ENCODE peak calls at places on chromosomes 12 and 14, in four cellular contexts. One of them, this sample, is unnamed.

GRCh38 chr12:21911832-21912231 is 29.4 kb downstream of the ABCC9 start:
- DNase-seq in IMR-90: peak
- DNase-seq in GM12878: no peak
- DNase-seq in K562: no peak
- DNase-seq in this sample: no peak

GRCh38 chr14:33282181-33282580 is 343.5 kb downstream of the NPAS3 start:
- DNase-seq in GM12878: no peak
- DNase-seq in IMR-90: no peak
- DNase-seq in K562: no peak
- DNase-seq in this sample: no peak

GRCh38 chr12:34392741-34393085 is 370.4 kb downstream of the ALG10 start:
- DNase-seq in GM12878: no peak
- DNase-seq in IMR-90: no peak
- DNase-seq in K562: no peak
- DNase-seq in this sample: no peak

GRCh38 chr14:22753586-22753985 is 12.9 kb upstream of the OXA1L start:
- DNase-seq in GM12878: no peak
- DNase-seq in K562: no peak
- DNase-seq in IMR-90: no peak
- DNase-seq in this sample: no peak

GRCh38 chr12:79689477-79690155 is 1.1 kb downstream of the PAWR start:
- DNase-seq in K562: no peak
- DNase-seq in GM12878: no peak
- DNase-seq in IMR-90: peak
- DNase-seq in this sample: peak

GRCh38 chr12:62006076-62006732 is 254.0 kb upstream of the USP15 start:
- DNase-seq in K562: peak
- DNase-seq in GM12878: no peak
- DNase-seq in IMR-90: peak
- DNase-seq in this sample: peak

GRCh38 chr14:91127411-91127810 is 13.5 kb downstream of the DGLUCY start:
- DNase-seq in IMR-90: no peak
- DNase-seq in K562: no peak
- DNase-seq in GM12878: no peak
- DNase-seq in this sample: no peak

GRCh38 chr12:64730585-64730964 is 28.6 kb downstream of the GNS start:
- DNase-seq in K562: no peak
- DNase-seq in IMR-90: no peak
- DNase-seq in GM12878: no peak
- DNase-seq in this sample: no peak

GRCh38 chr12:6761849-6762248 is 4.3 kb upstream of the PTMS start:
- DNase-seq in K562: no peak
- DNase-seq in IMR-90: no peak
- DNase-seq in GM12878: no peak
- DNase-seq in this sample: no peak
- TF ChIP-seq FOS in K562: no peak
- TF ChIP-seq FOS in IMR-90: no peak
- TF ChIP-seq FOS in GM12878: no peak
- TF ChIP-seq FOS in this sample: no peak

DNA sequence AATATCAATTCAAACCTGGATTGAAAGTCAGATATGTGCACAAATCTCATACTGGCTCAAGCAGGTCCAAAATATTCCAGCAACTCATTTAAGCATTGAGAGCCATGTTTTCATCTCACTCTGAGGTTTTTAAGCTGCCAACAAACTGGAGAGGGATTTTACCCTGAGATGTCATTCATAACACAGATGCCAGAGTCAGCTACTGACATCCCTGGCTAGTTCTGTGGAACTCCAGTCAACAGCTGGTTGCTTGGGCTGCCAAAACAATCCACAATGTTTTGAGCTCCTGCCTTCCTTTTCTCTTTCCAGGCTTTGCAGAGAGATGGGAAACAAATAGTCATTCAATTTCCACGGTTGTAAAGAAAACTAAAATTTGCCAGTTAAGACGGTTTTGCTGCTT is 621.2 kb upstream of the FBXO33 start:
- DNase-seq in GM12878: no peak
- DNase-seq in K562: no peak
- DNase-seq in IMR-90: no peak
- DNase-seq in this sample: no peak
- TF ChIP-seq FOS in GM12878: no peak
- TF ChIP-seq FOS in K562: no peak
- TF ChIP-seq FOS in IMR-90: no peak
- TF ChIP-seq FOS in this sample: no peak

GRCh38 chr12:111436266-111436665 is 30.5 kb downstream of the SH2B3 start:
- DNase-seq in K562: no peak
- DNase-seq in GM12878: no peak
- DNase-seq in IMR-90: no peak
- DNase-seq in this sample: no peak

GRCh38 chr12:111435661-111436201 is 30.0 kb downstream of the SH2B3 start:
- DNase-seq in GM12878: no peak
- DNase-seq in IMR-90: no peak
- DNase-seq in K562: no peak
- DNase-seq in this sample: no peak

GRCh38 chr12:111434049-111434448 is 28.3 kb downstream of the SH2B3 start:
- DNase-seq in GM12878: no peak
- DNase-seq in IMR-90: peak
- DNase-seq in K562: no peak
- DNase-seq in this sample: no peak

GRCh38 chr12:111436811-111437210 is 31.1 kb downstream of the SH2B3 start:
- DNase-seq in IMR-90: no peak
- DNase-seq in GM12878: no peak
- DNase-seq in K562: no peak
- DNase-seq in this sample: no peak

DNA sequence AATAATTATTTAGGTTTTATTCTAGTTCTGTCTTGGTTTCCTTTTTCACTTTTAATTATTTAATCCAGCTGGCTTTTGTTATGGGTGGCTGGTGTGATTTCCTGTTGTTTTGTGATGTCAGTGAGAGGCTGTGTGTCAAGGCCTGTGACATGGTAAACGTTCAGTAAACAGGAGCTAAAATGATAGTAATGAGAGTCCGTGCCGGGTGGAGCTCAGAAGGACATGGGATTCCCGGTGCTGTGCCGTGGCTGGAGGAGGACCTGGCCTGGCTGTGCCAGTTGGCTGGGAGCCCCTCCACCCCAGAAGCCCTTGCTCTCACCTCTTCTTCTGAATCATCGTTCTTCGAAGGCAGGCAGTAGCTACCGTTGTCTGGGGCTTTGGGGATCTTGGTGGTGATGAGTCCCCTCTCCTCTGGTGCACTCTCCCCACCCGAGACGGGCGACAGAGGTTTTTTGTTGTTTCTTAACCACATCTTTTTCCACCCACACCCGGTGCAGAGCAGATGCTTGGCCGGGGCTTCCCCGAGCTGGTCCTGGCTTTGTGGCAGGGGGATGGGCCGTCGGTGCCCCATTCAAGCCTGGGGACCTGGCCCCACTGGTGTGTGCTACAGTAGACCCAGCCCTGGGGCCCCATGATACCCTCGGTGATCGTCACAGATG is 29.1 kb downstream of the SH2B3 start:
- DNase-seq in IMR-90: peak
- DNase-seq in GM12878: peak
- DNase-seq in K562: no peak
- DNase-seq in this sample: peak
- TF ChIP-seq FOS in IMR-90: no peak
- TF ChIP-seq FOS in GM12878: no peak
- TF ChIP-seq FOS in K562: no peak
- TF ChIP-seq FOS in this sample: no peak

DNA sequence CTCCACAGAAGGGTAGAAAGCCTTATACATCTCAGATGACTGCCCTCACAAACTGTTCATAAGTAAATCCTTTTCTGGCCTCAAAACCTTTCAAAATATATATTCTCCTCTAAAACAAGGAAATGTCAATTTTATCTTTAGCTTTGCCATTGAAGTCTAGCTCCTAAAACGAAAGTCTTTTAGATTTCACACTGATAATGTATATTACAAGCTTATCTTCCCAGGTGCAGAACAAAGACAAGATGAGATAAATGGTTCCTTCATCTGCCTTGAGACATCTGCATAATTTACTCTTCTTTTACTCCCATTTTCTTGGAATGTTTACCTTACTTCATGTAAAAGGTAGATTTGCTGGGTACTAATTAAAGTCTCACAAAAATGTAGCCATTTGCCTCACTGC is 257.1 kb downstream of the SYT10 start:
- DNase-seq in K562: no peak
- DNase-seq in GM12878: no peak
- DNase-seq in IMR-90: no peak
- DNase-seq in this sample: no peak
- TF ChIP-seq FOS in K562: no peak
- TF ChIP-seq FOS in GM12878: no peak
- TF ChIP-seq FOS in IMR-90: no peak
- TF ChIP-seq FOS in this sample: no peak

GRCh38 chr14:52874389-52874788 is 76.5 kb downstream of the FERMT2 start:
- DNase-seq in GM12878: no peak
- DNase-seq in IMR-90: no peak
- DNase-seq in K562: no peak
- DNase-seq in this sample: no peak
- TF ChIP-seq FOS in GM12878: no peak
- TF ChIP-seq FOS in IMR-90: no peak
- TF ChIP-seq FOS in K562: no peak
- TF ChIP-seq FOS in this sample: no peak

DNA sequence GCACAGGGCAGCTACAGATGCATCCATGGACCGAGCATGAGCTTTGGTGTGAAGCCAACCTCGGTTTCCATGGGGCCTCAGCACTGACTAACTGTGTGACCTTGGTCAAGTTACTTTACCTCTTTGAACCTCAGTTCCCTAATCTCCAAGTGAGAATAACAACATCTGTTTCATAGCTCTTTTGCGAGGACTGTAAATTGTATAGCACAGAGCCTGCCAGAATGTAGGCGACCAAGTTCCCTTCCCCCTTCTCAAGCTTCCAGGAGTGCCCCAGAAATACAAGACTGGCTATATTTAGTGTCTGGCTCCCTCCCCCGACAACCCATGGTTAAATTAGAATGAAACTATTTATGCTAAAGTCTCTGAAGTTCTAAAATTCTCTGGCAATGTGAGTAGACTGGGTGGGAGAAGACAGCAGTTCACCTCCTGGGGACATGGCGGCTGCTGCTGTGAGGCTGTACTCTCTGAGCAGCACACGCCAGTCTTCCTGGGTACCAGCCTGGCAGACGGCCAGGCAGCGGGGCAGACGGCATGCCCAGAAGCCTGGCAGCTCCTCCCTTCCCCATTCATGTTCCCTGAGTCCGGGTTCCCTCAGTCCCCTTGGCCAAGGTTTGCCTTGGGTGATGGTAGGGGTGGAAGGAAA is 22.0 kb upstream of the TMED10 start:
- DNase-seq in IMR-90: no peak
- DNase-seq in GM12878: no peak
- DNase-seq in K562: no peak
- DNase-seq in this sample: no peak
- TF ChIP-seq FOS in IMR-90: no peak
- TF ChIP-seq FOS in GM12878: no peak
- TF ChIP-seq FOS in K562: no peak
- TF ChIP-seq FOS in this sample: no peak

GRCh38 chr12:28606967-28607557 is 416.8 kb downstream of the CCDC91 start:
- DNase-seq in K562: no peak
- DNase-seq in GM12878: no peak
- DNase-seq in IMR-90: no peak
- DNase-seq in this sample: no peak
- TF ChIP-seq FOS in K562: no peak
- TF ChIP-seq FOS in GM12878: no peak
- TF ChIP-seq FOS in IMR-90: no peak
- TF ChIP-seq FOS in this sample: no peak

GRCh38 chr12:2902287-2902880 is 11.7 kb downstream of the TULP3 start:
- DNase-seq in K562: no peak
- DNase-seq in GM12878: no peak
- DNase-seq in IMR-90: peak
- DNase-seq in this sample: peak
- TF ChIP-seq FOS in K562: no peak
- TF ChIP-seq FOS in GM12878: no peak
- TF ChIP-seq FOS in IMR-90: no peak
- TF ChIP-seq FOS in this sample: no peak

DNA sequence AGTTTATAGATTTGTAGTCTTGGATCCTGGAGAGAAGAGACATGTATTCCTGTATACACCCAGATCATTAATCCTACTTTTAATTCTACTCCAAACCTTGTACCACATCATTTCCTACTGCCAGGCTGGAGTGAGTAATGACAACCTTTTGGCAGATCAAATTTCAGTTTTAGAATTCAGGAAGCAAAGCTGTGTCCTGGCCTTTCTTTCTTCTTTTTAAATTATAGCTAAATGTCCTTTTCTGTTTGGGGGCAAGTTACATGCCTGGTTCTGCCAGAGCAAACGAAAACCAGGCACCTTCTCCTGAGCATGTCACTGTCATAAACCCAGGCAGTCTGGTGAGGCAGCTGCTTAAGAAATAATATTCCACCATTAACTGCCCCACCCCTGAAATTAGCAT is 33.0 kb downstream of the SAMD4A start:
- DNase-seq in IMR-90: peak
- DNase-seq in K562: no peak
- DNase-seq in GM12878: no peak
- DNase-seq in this sample: peak
- TF ChIP-seq FOS in IMR-90: no peak
- TF ChIP-seq FOS in K562: no peak
- TF ChIP-seq FOS in GM12878: no peak
- TF ChIP-seq FOS in this sample: peak

This sample was measured in endothelial cell of umbilical vein.